ENCODE peak calls at places on chromosomes 11 and 22, in four cellular contexts. W is sigmoid colon, L is spleen, R is transverse colon. O is an unnamed sample. For H3K36me3, the result is how much of the 10 kb centered on the place peaks cover.

GRCh38 chr11:17013548-17014320 is 480 bp downstream of the PLEKHA7 start:
- DNase-seq in W (peak), L (peak), R (peak), O (peak)

GRCh38 chr11:124535552-124536232 is 7.8 kb downstream of the OR8B12 start:
- DNase-seq in W (no peak), L (no peak), R (no peak), O (no peak)

GRCh38 chr22:23856721-23857605 is 712 bp upstream of the SLC2A11 start:
- DNase-seq in W (peak), L (peak), R (peak), O (peak)

GRCh38 chr11:57456960-57457642 is 3.2 kb upstream of the RTN4RL2 start:
- DNase-seq in W (peak), L (peak), R (peak), O (peak)

GRCh38 chr22:37258810-37259472 is 14.9 kb upstream of the RAC2 start:
- DNase-seq in W (no peak), L (peak), R (no peak), O (no peak)

GRCh38 chr11:1863352-1864215 is 10.7 kb downstream of the LSP1 start:
- DNase-seq in W (peak), L (peak), R (peak), O (peak)

GRCh38 chr22:20520093-20520511 is 12.7 kb downstream of the MED15 start:
- DNase-seq in W (no peak), L (no peak), R (no peak), O (no peak)

GRCh38 chr11:103656382-103656781 is 380.1 kb upstream of the DDI1 start:
- DNase-seq in W (no peak), L (no peak), R (no peak), O (no peak)

GRCh38 chr22:38305481-38306448 is 11.5 kb downstream of the CSNK1E start:
- DNase-seq in W (no peak), L (no peak), R (peak), O (peak)

GRCh38 chr22:49439373-49439772 is 388.3 kb downstream of the BRD1 start:
- DNase-seq in W (no peak), L (no peak), R (no peak), O (no peak)

GRCh38 chr11:2179516-2179915 is 7.9 kb upstream of the TH start:
- DNase-seq in W (no peak), L (no peak), R (no peak), O (no peak)

GRCh38 chr22:31753005-31753633 is 700 bp upstream of the DEPDC5 start:
- DNase-seq in W (peak), L (peak), R (peak), O (peak)

GRCh38 chr22:20039683-20040325 is 18.9 kb downstream of the TANGO2 start:
- DNase-seq in W (no peak), L (no peak), R (no peak), O (no peak)

GRCh38 chr11:119974467-119974866 is 163.4 kb downstream of the TRIM29 start:
- DNase-seq in W (no peak), L (no peak), R (no peak), O (no peak)

GRCh38 chr22:29691636-29692326 is 28.0 kb upstream of the CABP7 start:
- DNase-seq in W (no peak), L (no peak), R (no peak), O (peak)

GRCh38 chr22:37561209-37562048 is 1.1 kb downstream of the CDC42EP1 start:
- DNase-seq in W (peak), L (peak), R (peak), O (peak)

GRCh38 chr11:7590529-7590928 is 76.7 kb downstream of the PPFIBP2 start:
- DNase-seq in W (no peak), L (no peak), R (no peak), O (no peak)

GRCh38 chr11:75524576-75525432 is 937 bp downstream of the GDPD5 start:
- DNase-seq in W (no peak), L (peak), R (peak), O (no peak)

GRCh38 chr22:40637181-40638150 is 947 bp upstream of the MRTFA start:
- DNase-seq in W (peak), L (peak), R (peak), O (peak)

GRCh38 chr11:17760102-17761029 is 25.8 kb downstream of the KCNC1 start:
- DNase-seq in W (no peak), L (no peak), R (peak), O (peak)

GRCh38 chr11:113773092-113773415 is 438 bp downstream of the ZW10 start:
- DNase-seq in W (peak), L (no peak), R (peak), O (peak)

GRCh38 chr11:45289369-45289768 is 3.2 kb upstream of the SYT13 start:
- DNase-seq in W (no peak), L (no peak), R (no peak), O (no peak)

GRCh38 chr11:1121343-1122331 is 36.1 kb upstream of the MUC5AC start:
- DNase-seq in W (peak), L (peak), R (peak), O (no peak)

GRCh38 chr11:112539165-112539564 is 278.5 kb upstream of the PLET1 start:
- DNase-seq in W (no peak), L (no peak), R (no peak), O (no peak)

GRCh38 chr11:112538529-112538928 is 277.9 kb upstream of the PLET1 start:
- DNase-seq in W (no peak), L (no peak), R (no peak), O (no peak)

GRCh38 chr11:112539741-112540140 is 279.1 kb upstream of the PLET1 start:
- DNase-seq in W (no peak), L (no peak), R (no peak), O (no peak)

GRCh38 chr11:112541140-112541901 is 280.7 kb upstream of the PLET1 start:
- DNase-seq in W (no peak), L (no peak), R (no peak), O (peak)

DNA sequence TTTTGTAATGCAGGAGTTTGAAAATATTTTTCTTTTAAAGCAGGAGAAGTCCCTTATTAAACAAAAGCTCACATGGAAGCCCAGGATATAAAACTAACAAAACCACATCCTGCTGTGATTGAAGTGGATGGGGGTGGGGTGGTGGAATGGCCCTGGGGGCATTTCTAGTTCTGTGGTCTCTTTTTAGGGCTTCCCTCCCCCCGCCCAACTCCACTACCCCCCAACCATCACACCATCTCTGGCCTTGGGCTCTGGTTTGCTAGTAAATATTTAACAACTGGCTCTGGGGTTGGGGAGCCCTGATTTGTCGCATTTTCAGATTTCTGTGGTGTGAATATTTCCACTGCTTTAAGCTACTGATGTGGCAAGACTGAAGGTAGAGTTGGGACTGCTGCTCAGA is 279.6 kb upstream of the PLET1 start:
- DNase-seq in W (no peak), L (no peak), R (no peak), O (no peak)
- TF ChIP-seq CTCF in W (no peak), L (no peak), R (no peak), O (no peak)

DNA sequence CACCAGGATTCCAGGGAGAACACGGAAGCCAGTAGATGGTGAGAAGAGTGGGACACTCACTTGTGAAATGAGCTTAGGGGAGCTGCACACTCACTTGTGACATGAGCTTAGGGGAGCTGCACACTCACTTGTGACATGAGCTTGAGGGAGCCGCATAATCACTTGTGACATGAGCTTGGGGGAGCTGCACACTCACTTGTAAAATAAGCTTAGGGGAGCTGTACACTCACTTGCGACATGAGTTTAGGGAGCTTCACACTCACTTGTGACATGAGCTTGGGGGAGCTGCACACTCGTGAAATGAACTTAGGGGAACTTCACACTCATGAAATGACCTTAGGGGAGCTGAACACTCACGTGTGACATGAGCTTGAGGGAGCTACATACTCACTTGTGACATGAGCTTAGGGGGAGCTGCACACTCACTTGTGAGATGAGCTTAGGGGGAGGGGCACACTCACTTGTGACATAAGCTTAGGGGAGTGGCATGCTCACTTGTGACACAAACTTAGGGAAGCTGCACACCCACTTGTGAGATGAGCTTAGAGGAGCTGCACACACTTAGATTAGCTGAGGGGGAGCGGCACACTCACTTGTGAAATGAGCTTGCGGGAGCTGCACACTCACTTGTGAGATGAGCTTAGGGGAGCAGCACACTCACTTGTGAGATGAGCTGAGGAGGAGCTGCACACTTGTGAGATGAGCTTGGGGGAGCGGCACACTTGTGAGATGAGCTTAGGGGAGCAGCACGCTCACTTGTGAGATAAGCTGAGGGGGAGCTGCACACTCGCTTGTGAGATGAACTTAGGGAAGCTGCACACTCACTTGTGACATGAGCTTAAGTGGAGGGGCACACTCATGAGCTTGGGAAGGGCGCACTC is 59.0 kb downstream of the NCAPD3 start:
- DNase-seq in W (no peak), L (no peak), R (no peak), O (no peak)
- H3K36me3 ChIP-seq in W (half or more), L (under half), R (under half), O (under half)

GRCh38 chr22:46770151-46770641 is 7.7 kb downstream of the TBC1D22A start:
- DNase-seq in W (no peak), L (peak), R (no peak), O (no peak)

GRCh38 chr22:46770726-46771125 is 8.3 kb downstream of the TBC1D22A start:
- DNase-seq in W (no peak), L (peak), R (no peak), O (no peak)

GRCh38 chr22:46767249-46767985 is 5.0 kb downstream of the TBC1D22A start:
- DNase-seq in W (no peak), L (peak), R (no peak), O (no peak)

GRCh38 chr22:46769191-46769675 is 6.8 kb downstream of the TBC1D22A start:
- DNase-seq in W (no peak), L (peak), R (no peak), O (peak)

GRCh38 chr22:46769706-46770105 is 7.3 kb downstream of the TBC1D22A start:
- DNase-seq in W (no peak), L (no peak), R (no peak), O (no peak)
- H3K27ac ChIP-seq in W (peak), L (peak), R (peak), O (peak)

DNA sequence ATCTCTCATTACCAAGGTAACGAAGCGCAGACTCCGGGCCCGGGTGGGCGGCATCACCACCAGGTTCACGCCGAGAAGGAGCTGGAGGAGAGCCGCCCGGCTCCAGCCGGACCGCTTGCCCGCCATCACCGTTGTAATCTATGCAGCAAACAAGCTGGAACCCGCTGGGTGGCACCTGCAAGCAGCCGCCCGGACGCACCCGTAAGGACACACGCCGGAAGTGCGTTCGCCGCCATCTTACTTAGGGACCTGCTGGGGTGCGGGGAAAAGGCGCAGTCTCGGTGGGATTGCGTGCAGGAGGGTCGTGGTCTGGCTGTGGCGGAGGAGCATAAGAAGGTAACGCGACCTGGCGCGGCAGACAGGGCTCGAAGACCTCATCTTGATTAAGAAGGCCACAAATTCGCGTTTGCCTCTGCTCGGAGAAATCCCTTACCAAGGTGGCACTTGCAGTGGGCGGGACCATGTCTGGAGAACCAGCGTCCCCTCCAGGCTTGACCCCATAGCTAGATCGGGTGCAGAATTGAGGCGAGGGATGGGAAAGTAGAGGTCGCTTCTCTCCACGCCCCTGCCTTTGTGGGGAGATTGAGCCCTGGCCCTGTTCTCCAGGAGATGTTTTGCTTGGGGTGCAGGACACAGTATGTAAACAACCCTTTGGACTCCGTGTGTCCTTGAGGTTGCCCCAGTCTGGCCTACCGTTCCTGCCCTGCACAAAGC is at the start of gene ACP2:
- DNase-seq in W (peak), L (peak), R (peak), O (peak)
- TF ChIP-seq CTCF in W (no peak), L (no peak), R (peak), O (no peak)